ENCODE peak calls at places on chromosome 9, in five cellular contexts. T is amniotic stem cell, V is fibroblast of mammary gland, D is posterior cingulate gyrus, C is LHCN-M2. E is an unnamed sample.

GRCh38 chr9:89154218-89154617 is 24.4 kb downstream of the SHC3 start:
- DNase-seq in D (no peak), T (no peak), V (no peak), C (no peak), E (no peak)

GRCh38 chr9:99003308-99003707 is 59.6 kb downstream of the COL15A1 start:
- DNase-seq in D (peak), V (no peak), C (no peak), T (no peak), E (no peak)

GRCh38 chr9:78314953-78315870 is 18.3 kb downstream of the PSAT1 start:
- DNase-seq in V (peak), T (no peak), D (no peak), C (no peak), E (peak)

GRCh38 chr9:11149065-11149464 is 536.3 kb upstream of the PTPRD start:
- DNase-seq in T (no peak), C (no peak), V (no peak), D (no peak), E (no peak)

GRCh38 chr9:111839981-111840380 is 45.2 kb upstream of the SHOC1 start:
- DNase-seq in C (no peak), V (peak), T (no peak), D (no peak), E (peak)

GRCh38 chr9:82783045-82783444 is 279.9 kb downstream of the RASEF start:
- DNase-seq in D (no peak), T (no peak), V (no peak), C (no peak), E (no peak)

GRCh38 chr9:3292311-3292710 is 233.5 kb downstream of the RFX3 start:
- DNase-seq in T (no peak), D (no peak), V (no peak), C (no peak), E (no peak)

GRCh38 chr9:90326219-90326618 is 316.4 kb downstream of the DIRAS2 start:
- DNase-seq in V (peak), C (no peak), T (no peak), D (no peak), E (peak)

GRCh38 chr9:38288502-38288901 is 104.0 kb upstream of the ALDH1B1 start:
- DNase-seq in D (no peak), V (no peak), T (no peak), C (no peak), E (no peak)

GRCh38 chr9:86009133-86009532 is 68.2 kb downstream of the NAA35 start:
- DNase-seq in V (no peak), C (no peak), T (no peak), D (no peak), E (no peak)

GRCh38 chr9:33435821-33436277 is 11.5 kb downstream of the AQP3 start:
- DNase-seq in C (no peak), D (no peak), T (no peak), V (no peak), E (peak)

GRCh38 chr9:106675780-106676179 is 187.2 kb upstream of the ZNF462 start:
- DNase-seq in V (peak), D (no peak), C (peak), T (no peak), E (no peak)